ENCODE peak calls at places on chromosomes 16 and 17, in four cellular contexts. One of them, this sample, is unnamed.

GRCh38 chr17:51056813-51057510 is 63.7 kb downstream of the SPAG9 start:
- DNase-seq in mesothelial cell of epicardium: no peak
- DNase-seq in GM03348: peak
- DNase-seq in heart right ventricle: peak
- DNase-seq in this sample: no peak

GRCh38 chr17:45824475-45824874 is 20.2 kb upstream of the SPPL2C start:
- DNase-seq in mesothelial cell of epicardium: no peak
- DNase-seq in GM03348: no peak
- DNase-seq in heart right ventricle: no peak
- DNase-seq in this sample: no peak

GRCh38 chr17:47708864-47709541 is 15.0 kb downstream of the TBKBP1 start:
- DNase-seq in mesothelial cell of epicardium: no peak
- DNase-seq in GM03348: no peak
- DNase-seq in heart right ventricle: no peak
- DNase-seq in this sample: no peak

GRCh38 chr16:87968541-87968940 is 17.3 kb downstream of the BANP start:
- DNase-seq in mesothelial cell of epicardium: no peak
- DNase-seq in GM03348: peak
- DNase-seq in heart right ventricle: no peak
- DNase-seq in this sample: no peak

GRCh38 chr16:12260647-12261262 is 284.2 kb downstream of the SNX29 start:
- DNase-seq in mesothelial cell of epicardium: no peak
- DNase-seq in GM03348: no peak
- DNase-seq in heart right ventricle: peak
- DNase-seq in this sample: no peak

GRCh38 chr17:82328994-82329507 is 4.5 kb downstream of the SECTM1 start:
- DNase-seq in mesothelial cell of epicardium: no peak
- DNase-seq in GM03348: no peak
- DNase-seq in heart right ventricle: no peak
- DNase-seq in this sample: no peak

GRCh38 chr16:15983898-15984297 is 34.5 kb downstream of the ABCC1 start:
- DNase-seq in mesothelial cell of epicardium: no peak
- DNase-seq in GM03348: no peak
- DNase-seq in heart right ventricle: peak
- DNase-seq in this sample: no peak

GRCh38 chr17:74373838-74374606 is 6.7 kb downstream of the GPR142 start:
- DNase-seq in mesothelial cell of epicardium: no peak
- DNase-seq in GM03348: no peak
- DNase-seq in heart right ventricle: peak
- DNase-seq in this sample: no peak

GRCh38 chr17:82003411-82004381 is 19.0 kb downstream of the CENPX start:
- DNase-seq in mesothelial cell of epicardium: peak
- DNase-seq in GM03348: peak
- DNase-seq in heart right ventricle: peak
- DNase-seq in this sample: no peak

GRCh38 chr16:31706318-31706717 is 167.3 kb upstream of the ZNF267 start:
- DNase-seq in mesothelial cell of epicardium: no peak
- DNase-seq in GM03348: no peak
- DNase-seq in heart right ventricle: no peak
- DNase-seq in this sample: no peak

GRCh38 chr16:50166511-50167500 is 13.7 kb downstream of the TENT4B start:
- DNase-seq in mesothelial cell of epicardium: no peak
- DNase-seq in GM03348: no peak
- DNase-seq in heart right ventricle: no peak
- DNase-seq in this sample: no peak

GRCh38 chr16:82177555-82177954 is 7.5 kb upstream of the MPHOSPH6 start:
- DNase-seq in mesothelial cell of epicardium: no peak
- DNase-seq in GM03348: no peak
- DNase-seq in heart right ventricle: no peak
- DNase-seq in this sample: no peak

GRCh38 chr17:75036643-75037268 is 10.0 kb downstream of the ATP5PD start:
- DNase-seq in mesothelial cell of epicardium: no peak
- DNase-seq in GM03348: no peak
- DNase-seq in heart right ventricle: peak
- DNase-seq in this sample: peak

GRCh38 chr16:88340755-88341150 is 42.0 kb upstream of the ZNF469 start:
- DNase-seq in mesothelial cell of epicardium: no peak
- DNase-seq in GM03348: no peak
- DNase-seq in heart right ventricle: no peak
- DNase-seq in this sample: no peak

GRCh38 chr16:10740845-10741208 is 2.8 kb upstream of the NUBP1 start:
- DNase-seq in mesothelial cell of epicardium: no peak
- DNase-seq in GM03348: no peak
- DNase-seq in heart right ventricle: no peak
- DNase-seq in this sample: no peak

GRCh38 chr17:64008346-64008745 is 10.2 kb downstream of the PRR29 start:
- DNase-seq in mesothelial cell of epicardium: no peak
- DNase-seq in GM03348: no peak
- DNase-seq in heart right ventricle: no peak
- DNase-seq in this sample: no peak

GRCh38 chr16:78816499-78817441 is 717.3 kb downstream of the WWOX start:
- DNase-seq in mesothelial cell of epicardium: no peak
- DNase-seq in GM03348: no peak
- DNase-seq in heart right ventricle: peak
- DNase-seq in this sample: no peak

GRCh38 chr17:73013299-73013698 is 79.2 kb downstream of the SLC39A11 start:
- DNase-seq in mesothelial cell of epicardium: no peak
- DNase-seq in GM03348: no peak
- DNase-seq in heart right ventricle: no peak
- DNase-seq in this sample: no peak

GRCh38 chr16:4217246-4218131 is 24.4 kb downstream of the SRL start:
- DNase-seq in mesothelial cell of epicardium: no peak
- DNase-seq in GM03348: no peak
- DNase-seq in heart right ventricle: peak
- DNase-seq in this sample: no peak

GRCh38 chr16:85451646-85452363 is 161.3 kb upstream of the GSE1 start:
- DNase-seq in mesothelial cell of epicardium: no peak
- DNase-seq in GM03348: no peak
- DNase-seq in heart right ventricle: no peak
- DNase-seq in this sample: no peak

GRCh38 chr17:78268960-78269892 is 37.8 kb downstream of the TMEM235 start:
- DNase-seq in mesothelial cell of epicardium: no peak
- DNase-seq in GM03348: no peak
- DNase-seq in heart right ventricle: no peak
- DNase-seq in this sample: no peak

GRCh38 chr17:77591231-77591785 is 367.2 kb upstream of the TNRC6C start:
- DNase-seq in mesothelial cell of epicardium: no peak
- DNase-seq in GM03348: no peak
- DNase-seq in heart right ventricle: no peak
- DNase-seq in this sample: no peak